ENCODE peak calls at places on chromosomes 11 and 22, in six cellular contexts. N, T, S, V, R and J are unnamed samples.

GRCh38 chr11:47412152-47412746 is 3.9 kb downstream of the SLC39A13 start:
- DNase-seq in R (no peak), S (no peak), N (peak), V (no peak), T (no peak), J (no peak)

GRCh38 chr11:10309163-10310093 is 4.6 kb downstream of the ADM start:
- DNase-seq in N (no peak), V (no peak), S (peak), T (no peak), R (no peak), J (no peak)

GRCh38 chr22:26860233-26860765 is 202.9 kb downstream of the MIAT start:
- DNase-seq in N (no peak), S (no peak), T (no peak), V (no peak), R (no peak), J (no peak)

GRCh38 chr11:19525714-19526113 is 186.9 kb upstream of the NAV2 start:
- DNase-seq in V (no peak), T (no peak), N (no peak), S (no peak), R (no peak), J (no peak)

GRCh38 chr11:1234054-1234720 is 11.3 kb downstream of the MUC5B start:
- DNase-seq in N (no peak), V (no peak), R (no peak), T (no peak), S (peak), J (no peak)

GRCh38 chr11:46520971-46521745 is 72.7 kb downstream of the AMBRA1 start:
- DNase-seq in R (peak), V (no peak), T (no peak), S (no peak), N (peak), J (no peak)

GRCh38 chr22:47043835-47044721 is 281.6 kb downstream of the TBC1D22A start:
- DNase-seq in N (no peak), T (no peak), R (peak), S (no peak), V (peak), J (no peak)

GRCh38 chr11:576791-577610 is 731 bp downstream of the PHRF1 start:
- DNase-seq in T (no peak), S (no peak), N (no peak), R (no peak), V (no peak), J (no peak)

GRCh38 chr22:43828711-43829447 is 16.8 kb upstream of the EFCAB6 start:
- DNase-seq in R (peak), S (peak), N (peak), T (no peak), V (no peak), J (no peak)

GRCh38 chr11:67238894-67239794 is 27.1 kb upstream of the GRK2 start:
- DNase-seq in N (no peak), V (no peak), T (no peak), R (no peak), S (no peak), J (no peak)

GRCh38 chr11:76791861-76792260 is 8.7 kb downstream of the TSKU start:
- DNase-seq in S (no peak), R (peak), V (no peak), N (no peak), T (no peak), J (no peak)

GRCh38 chr11:71558996-71559395 is 6.4 kb upstream of the KRTAP5-10 start:
- DNase-seq in N (no peak), V (no peak), R (no peak), T (peak), S (no peak), J (no peak)

GRCh38 chr22:23036684-23037428 is 33.5 kb upstream of the GNAZ start:
- DNase-seq in V (no peak), T (no peak), R (peak), S (no peak), N (peak), J (no peak)

GRCh38 chr11:8863838-8864237 is 47.2 kb upstream of the AKIP1 start:
- DNase-seq in R (peak), T (no peak), V (no peak), N (no peak), S (no peak), J (no peak)

GRCh38 chr22:30863161-30863833 is 105.3 kb downstream of the MORC2 start:
- DNase-seq in S (peak), T (no peak), N (no peak), V (no peak), R (no peak), J (no peak)

GRCh38 chr11:122421684-122422083 is 233.8 kb upstream of the UBASH3B start:
- DNase-seq in N (no peak), T (no peak), S (no peak), R (no peak), V (no peak), J (no peak)